ENCODE peak calls at places on chromosomes 5 and 9, in nine cellular contexts. One of them, this sample, is unnamed.
A peak's percentile ranks its signal among the peaks of the same experiment; 100 is the strongest.

GRCh38 chr5:88826959-88827585 is 55.9 kb downstream of the MEF2C start:
- DNase-seq in endodermal cell: no peak
- DNase-seq in HFFc6: peak; percentile 68
- DNase-seq in epithelial cell of esophagus: peak; percentile 14
- DNase-seq in Peyer's patch: no peak
- DNase-seq in dorsolateral prefrontal cortex: no peak
- DNase-seq in lower lobe of right lung: no peak
- DNase-seq in HepG2: no peak
- DNase-seq in astrocyte of the spinal cord: peak; percentile 65
- DNase-seq in this sample: no peak

GRCh38 chr5:149370878-149371277 is 8.2 kb downstream of the IL17B start:
- DNase-seq in lower lobe of right lung: no peak
- DNase-seq in HFFc6: no peak
- DNase-seq in epithelial cell of esophagus: peak; percentile 41
- DNase-seq in HepG2: no peak
- DNase-seq in astrocyte of the spinal cord: no peak
- DNase-seq in Peyer's patch: no peak
- DNase-seq in endodermal cell: no peak
- DNase-seq in dorsolateral prefrontal cortex: no peak
- DNase-seq in this sample: no peak

GRCh38 chr5:93722588-93722987 is 18.8 kb downstream of the POU5F2 start:
- DNase-seq in endodermal cell: no peak
- DNase-seq in lower lobe of right lung: no peak
- DNase-seq in dorsolateral prefrontal cortex: no peak
- DNase-seq in HFFc6: no peak
- DNase-seq in HepG2: no peak
- DNase-seq in astrocyte of the spinal cord: no peak
- DNase-seq in epithelial cell of esophagus: no peak
- DNase-seq in Peyer's patch: no peak
- DNase-seq in this sample: no peak

GRCh38 chr9:18296702-18297531 is 177.0 kb upstream of the ADAMTSL1 start:
- DNase-seq in endodermal cell: no peak
- DNase-seq in lower lobe of right lung: no peak
- DNase-seq in HepG2: no peak
- DNase-seq in dorsolateral prefrontal cortex: no peak
- DNase-seq in epithelial cell of esophagus: peak; percentile 55
- DNase-seq in astrocyte of the spinal cord: peak; percentile 51
- DNase-seq in Peyer's patch: no peak
- DNase-seq in HFFc6: peak; percentile 35
- DNase-seq in this sample: no peak

GRCh38 chr9:72753261-72753893 is 199.5 kb downstream of the ALDH1A1 start:
- DNase-seq in epithelial cell of esophagus: peak; percentile 43
- DNase-seq in Peyer's patch: peak; percentile 45
- DNase-seq in lower lobe of right lung: no peak
- DNase-seq in HepG2: no peak
- DNase-seq in astrocyte of the spinal cord: peak; percentile 33
- DNase-seq in HFFc6: peak; percentile 20
- DNase-seq in dorsolateral prefrontal cortex: no peak
- DNase-seq in endodermal cell: no peak
- DNase-seq in this sample: no peak

GRCh38 chr5:109853362-109853761 is 163.6 kb downstream of the MAN2A1 start:
- DNase-seq in HFFc6: peak; percentile 31
- DNase-seq in Peyer's patch: no peak
- DNase-seq in dorsolateral prefrontal cortex: no peak
- DNase-seq in epithelial cell of esophagus: no peak
- DNase-seq in endodermal cell: no peak
- DNase-seq in astrocyte of the spinal cord: no peak
- DNase-seq in HepG2: no peak
- DNase-seq in lower lobe of right lung: no peak
- DNase-seq in this sample: no peak

GRCh38 chr5:123937230-123937629 is 425.3 kb downstream of the CSNK1G3 start:
- DNase-seq in lower lobe of right lung: no peak
- DNase-seq in Peyer's patch: no peak
- DNase-seq in endodermal cell: peak; percentile 81
- DNase-seq in epithelial cell of esophagus: peak; percentile 73
- DNase-seq in HepG2: peak; percentile 65
- DNase-seq in astrocyte of the spinal cord: peak; percentile 49
- DNase-seq in dorsolateral prefrontal cortex: no peak
- DNase-seq in HFFc6: peak; percentile 69
- DNase-seq in this sample: no peak

GRCh38 chr9:93086445-93087224 is 9.4 kb upstream of the CARD19 start:
- DNase-seq in endodermal cell: peak; percentile 16
- DNase-seq in HepG2: no peak
- DNase-seq in dorsolateral prefrontal cortex: no peak
- DNase-seq in HFFc6: no peak
- DNase-seq in astrocyte of the spinal cord: no peak
- DNase-seq in epithelial cell of esophagus: no peak
- DNase-seq in lower lobe of right lung: peak; percentile 14
- DNase-seq in Peyer's patch: peak; percentile 23
- DNase-seq in this sample: no peak

GRCh38 chr5:7789567-7789966 is 61.4 kb downstream of the CFAP90 start:
- DNase-seq in dorsolateral prefrontal cortex: no peak
- DNase-seq in HFFc6: no peak
- DNase-seq in endodermal cell: no peak
- DNase-seq in epithelial cell of esophagus: no peak
- DNase-seq in lower lobe of right lung: no peak
- DNase-seq in astrocyte of the spinal cord: no peak
- DNase-seq in Peyer's patch: no peak
- DNase-seq in HepG2: no peak
- DNase-seq in this sample: no peak

GRCh38 chr9:101693937-101694336 is 44.5 kb downstream of the GRIN3A start:
- DNase-seq in HFFc6: no peak
- DNase-seq in dorsolateral prefrontal cortex: no peak
- DNase-seq in endodermal cell: no peak
- DNase-seq in astrocyte of the spinal cord: no peak
- DNase-seq in epithelial cell of esophagus: no peak
- DNase-seq in Peyer's patch: no peak
- DNase-seq in HepG2: no peak
- DNase-seq in lower lobe of right lung: no peak
- DNase-seq in this sample: no peak

GRCh38 chr5:43245724-43246385 is 53.8 kb downstream of the NIM1K start:
- DNase-seq in lower lobe of right lung: no peak
- DNase-seq in astrocyte of the spinal cord: no peak
- DNase-seq in HepG2: no peak
- DNase-seq in dorsolateral prefrontal cortex: no peak
- DNase-seq in Peyer's patch: no peak
- DNase-seq in epithelial cell of esophagus: no peak
- DNase-seq in endodermal cell: no peak
- DNase-seq in HFFc6: no peak
- DNase-seq in this sample: no peak

DNA sequence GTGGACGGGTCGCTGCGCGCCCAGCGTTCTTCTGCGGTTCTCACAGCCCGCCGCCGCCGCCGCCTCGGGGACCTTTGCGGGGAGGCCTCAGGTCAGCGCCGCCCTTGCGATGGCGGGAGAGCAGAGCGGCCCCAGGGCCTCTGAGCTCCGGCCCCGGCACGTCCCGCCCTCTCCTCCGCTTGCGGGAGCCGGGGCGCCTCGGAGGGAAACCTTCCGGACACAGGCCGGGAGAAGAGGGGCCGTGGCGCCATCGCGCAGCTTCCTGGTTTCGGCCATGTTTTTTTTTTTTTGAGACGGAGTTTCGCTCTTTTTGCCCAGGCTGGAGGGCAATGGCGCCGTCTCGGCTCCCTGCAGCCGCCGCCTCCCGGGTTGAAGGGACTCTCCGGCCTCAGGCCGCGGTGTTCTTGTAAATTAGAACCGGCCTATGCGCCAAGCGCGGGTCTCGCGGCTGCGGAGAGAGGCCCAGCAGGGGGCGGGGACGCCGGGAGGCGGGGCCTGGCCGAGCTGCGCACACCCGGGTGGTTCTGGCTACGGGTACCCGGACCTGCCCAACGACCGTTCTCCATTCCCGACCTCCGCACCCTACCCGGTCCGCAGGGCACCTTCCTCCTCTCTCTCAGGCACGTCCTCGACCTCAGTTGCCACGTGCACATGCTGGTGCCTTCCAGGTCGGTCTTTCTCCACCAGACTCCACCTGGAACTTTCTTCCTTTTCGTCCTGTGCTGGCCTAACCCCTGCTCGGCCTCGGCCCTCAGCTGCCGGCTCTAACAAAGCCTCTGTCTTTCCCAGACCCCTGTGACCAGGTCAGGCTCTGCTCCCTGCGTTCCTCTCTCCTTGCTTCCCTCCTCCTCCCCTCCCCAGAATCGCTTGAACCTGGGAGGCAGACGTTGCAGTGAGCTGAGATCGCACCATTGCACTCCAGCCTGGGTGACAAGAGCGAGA is 28.8 kb upstream of the MGAT1 start:
- DNase-seq in lower lobe of right lung: peak; percentile 92
- DNase-seq in HFFc6: peak; percentile 49
- DNase-seq in epithelial cell of esophagus: peak; percentile 74
- DNase-seq in dorsolateral prefrontal cortex: peak; percentile 78
- DNase-seq in endodermal cell: peak; percentile 89
- DNase-seq in HepG2: no peak
- DNase-seq in Peyer's patch: peak; percentile 93
- DNase-seq in astrocyte of the spinal cord: peak; percentile 70
- DNase-seq in this sample: peak; percentile 72
- TF ChIP-seq CTCF in lower lobe of right lung: peak; percentile 27
- TF ChIP-seq CTCF in HFFc6: peak; percentile 59
- TF ChIP-seq CTCF in epithelial cell of esophagus: peak; percentile 12
- TF ChIP-seq CTCF in dorsolateral prefrontal cortex: peak; percentile 61
- TF ChIP-seq CTCF in endodermal cell: peak; percentile 22
- TF ChIP-seq CTCF in HepG2: no peak
- TF ChIP-seq CTCF in Peyer's patch: no peak
- TF ChIP-seq CTCF in astrocyte of the spinal cord: peak; percentile 17
- TF ChIP-seq CTCF in this sample: no peak

DNA sequence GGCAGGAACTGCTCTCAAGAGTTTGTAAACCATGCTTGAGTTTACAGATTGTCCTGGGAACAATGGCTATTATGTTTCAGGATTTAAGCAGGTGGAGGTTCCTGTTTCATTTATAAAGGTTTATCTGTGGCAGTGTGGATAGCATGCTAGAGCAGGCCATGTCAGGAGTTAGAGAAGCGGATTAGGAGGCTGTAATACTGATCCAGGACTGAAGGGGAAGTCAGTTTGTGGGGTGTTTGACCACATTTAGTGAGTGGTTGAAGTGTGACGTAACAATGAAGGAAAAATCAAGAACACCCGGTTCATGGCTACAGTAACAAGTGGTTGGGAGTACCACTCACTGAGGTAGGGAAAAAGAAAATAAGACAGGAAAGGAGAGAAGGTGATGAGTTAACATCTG is 299.0 kb downstream of the TLR4 start:
- DNase-seq in HFFc6: no peak
- DNase-seq in endodermal cell: no peak
- DNase-seq in Peyer's patch: no peak
- DNase-seq in dorsolateral prefrontal cortex: no peak
- DNase-seq in lower lobe of right lung: no peak
- DNase-seq in astrocyte of the spinal cord: no peak
- DNase-seq in HepG2: no peak
- DNase-seq in epithelial cell of esophagus: no peak
- DNase-seq in this sample: no peak
- TF ChIP-seq CTCF in HFFc6: no peak
- TF ChIP-seq CTCF in endodermal cell: peak; percentile 50
- TF ChIP-seq CTCF in Peyer's patch: no peak
- TF ChIP-seq CTCF in dorsolateral prefrontal cortex: no peak
- TF ChIP-seq CTCF in lower lobe of right lung: no peak
- TF ChIP-seq CTCF in astrocyte of the spinal cord: no peak
- TF ChIP-seq CTCF in HepG2: no peak
- TF ChIP-seq CTCF in epithelial cell of esophagus: no peak
- TF ChIP-seq CTCF in this sample: no peak

GRCh38 chr9:94625835-94626234 is 13.5 kb downstream of the FBP1 start:
- DNase-seq in HepG2: no peak
- DNase-seq in Peyer's patch: no peak
- DNase-seq in astrocyte of the spinal cord: no peak
- DNase-seq in dorsolateral prefrontal cortex: no peak
- DNase-seq in lower lobe of right lung: no peak
- DNase-seq in HFFc6: no peak
- DNase-seq in endodermal cell: no peak
- DNase-seq in epithelial cell of esophagus: no peak
- DNase-seq in this sample: no peak

GRCh38 chr9:94624621-94625020 is 14.7 kb downstream of the FBP1 start:
- DNase-seq in Peyer's patch: no peak
- DNase-seq in HFFc6: no peak
- DNase-seq in endodermal cell: no peak
- DNase-seq in HepG2: no peak
- DNase-seq in lower lobe of right lung: no peak
- DNase-seq in astrocyte of the spinal cord: no peak
- DNase-seq in dorsolateral prefrontal cortex: no peak
- DNase-seq in epithelial cell of esophagus: no peak
- DNase-seq in this sample: no peak

GRCh38 chr9:94630281-94630680 is 9.0 kb downstream of the FBP1 start:
- DNase-seq in epithelial cell of esophagus: no peak
- DNase-seq in HepG2: no peak
- DNase-seq in endodermal cell: peak; percentile 52
- DNase-seq in HFFc6: no peak
- DNase-seq in astrocyte of the spinal cord: no peak
- DNase-seq in Peyer's patch: no peak
- DNase-seq in dorsolateral prefrontal cortex: no peak
- DNase-seq in lower lobe of right lung: no peak
- DNase-seq in this sample: no peak

GRCh38 chr9:94630833-94631232 is 8.5 kb downstream of the FBP1 start:
- DNase-seq in HFFc6: no peak
- DNase-seq in Peyer's patch: no peak
- DNase-seq in astrocyte of the spinal cord: no peak
- DNase-seq in lower lobe of right lung: no peak
- DNase-seq in epithelial cell of esophagus: peak; percentile 77
- DNase-seq in dorsolateral prefrontal cortex: no peak
- DNase-seq in endodermal cell: no peak
- DNase-seq in HepG2: no peak
- DNase-seq in this sample: no peak

GRCh38 chr9:94627287-94627686 is 12.0 kb downstream of the FBP1 start:
- DNase-seq in lower lobe of right lung: no peak
- DNase-seq in Peyer's patch: no peak
- DNase-seq in astrocyte of the spinal cord: no peak
- DNase-seq in dorsolateral prefrontal cortex: no peak
- DNase-seq in HFFc6: no peak
- DNase-seq in epithelial cell of esophagus: no peak
- DNase-seq in HepG2: no peak
- DNase-seq in endodermal cell: peak; percentile 72
- DNase-seq in this sample: no peak
- TF ChIP-seq CTCF in lower lobe of right lung: no peak
- TF ChIP-seq CTCF in Peyer's patch: no peak
- TF ChIP-seq CTCF in astrocyte of the spinal cord: no peak
- TF ChIP-seq CTCF in dorsolateral prefrontal cortex: no peak
- TF ChIP-seq CTCF in HFFc6: no peak
- TF ChIP-seq CTCF in epithelial cell of esophagus: no peak
- TF ChIP-seq CTCF in HepG2: no peak
- TF ChIP-seq CTCF in endodermal cell: peak; percentile 54
- TF ChIP-seq CTCF in this sample: no peak

DNA sequence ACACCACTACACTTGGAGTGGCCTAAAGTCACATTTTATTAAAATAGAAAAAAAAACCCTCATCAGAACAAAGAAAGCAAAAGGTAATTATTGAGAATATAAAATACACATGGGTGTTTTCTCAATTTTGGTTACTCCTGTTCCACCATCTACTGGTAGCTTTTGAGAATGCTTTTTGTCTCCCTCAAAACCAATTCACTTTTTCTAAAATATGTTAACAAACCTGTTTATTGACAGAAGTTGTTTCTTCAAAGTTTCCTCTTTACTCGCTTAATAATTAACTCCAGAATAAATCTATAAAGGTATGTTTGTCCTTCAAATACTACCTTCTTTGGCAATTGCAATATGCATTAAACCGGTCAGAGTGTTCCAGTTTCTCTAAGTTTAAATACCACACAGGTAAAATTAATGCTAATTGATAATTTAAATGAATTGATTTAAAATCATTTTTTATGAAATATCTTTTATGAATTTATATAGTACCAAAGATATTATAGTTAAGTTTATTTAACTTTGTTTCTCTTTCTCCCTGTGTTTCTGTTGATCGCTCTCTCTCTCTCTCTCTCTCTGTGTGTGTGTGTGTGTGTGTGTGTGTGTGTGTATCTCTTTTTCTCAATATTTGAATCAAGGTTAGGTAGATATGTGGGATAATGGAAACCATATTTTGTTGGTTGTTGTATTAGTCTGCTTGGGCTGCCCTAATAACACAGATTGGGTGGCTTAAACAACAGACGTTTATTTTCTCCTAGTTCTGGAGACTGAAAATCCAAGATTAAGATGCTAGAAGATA is 487.4 kb downstream of the PRDM9 start:
- DNase-seq in astrocyte of the spinal cord: no peak
- DNase-seq in endodermal cell: no peak
- DNase-seq in HFFc6: no peak
- DNase-seq in HepG2: peak; percentile 2
- DNase-seq in lower lobe of right lung: no peak
- DNase-seq in dorsolateral prefrontal cortex: no peak
- DNase-seq in epithelial cell of esophagus: peak; percentile 10
- DNase-seq in Peyer's patch: no peak
- DNase-seq in this sample: no peak
- TF ChIP-seq CTCF in astrocyte of the spinal cord: no peak
- TF ChIP-seq CTCF in endodermal cell: peak; percentile 75
- TF ChIP-seq CTCF in HFFc6: peak; percentile 7
- TF ChIP-seq CTCF in HepG2: no peak
- TF ChIP-seq CTCF in lower lobe of right lung: peak; percentile 16
- TF ChIP-seq CTCF in dorsolateral prefrontal cortex: peak; percentile 34
- TF ChIP-seq CTCF in epithelial cell of esophagus: peak; percentile 25
- TF ChIP-seq CTCF in Peyer's patch: no peak
- TF ChIP-seq CTCF in this sample: peak; percentile 29